ENCODE peak calls at places on chromosomes 13 and 19, in six cellular contexts. J is SJSA1; C is uterus; W is dorsolateral prefrontal cortex; L is cardiac muscle cell; Q is naive thymus-derived CD4-positive, alpha-beta T cell. U is an unnamed sample.
A peak's percentile ranks its signal among the peaks of the same experiment; 100 is the strongest.

GRCh38 chr13:55244991-55245644 is 1895.6 kb upstream of the PRR20A start:
- DNase-seq in J (no peak), C (no peak), W (no peak), L (no peak), Q (no peak), U (no peak)

GRCh38 chr13:34867590-34867989 is 74.5 kb upstream of the NBEA start:
- DNase-seq in J (no peak), C (no peak), W (no peak), L (peak; percentile 31), Q (no peak), U (no peak)

GRCh38 chr19:16233836-16234551 is 36.3 kb downstream of the AP1M1 start:
- DNase-seq in J (no peak), C (no peak), W (no peak), L (peak; percentile 18), Q (no peak), U (no peak)

GRCh38 chr13:46804391-46804815 is 7.4 kb upstream of the ESD start:
- DNase-seq in J (peak; percentile 74), C (no peak), W (no peak), L (peak; percentile 72), Q (no peak), U (no peak)

GRCh38 chr13:78192721-78193120 is 274.1 kb upstream of the EDNRB start:
- DNase-seq in J (no peak), C (no peak), W (no peak), L (no peak), Q (no peak), U (no peak)

GRCh38 chr19:8396563-8397203 is 6.5 kb downstream of the RAB11B start:
- DNase-seq in J (peak; percentile 83), C (peak; percentile 49), W (peak; percentile 78), L (peak; percentile 70), Q (peak; percentile 57), U (peak; percentile 64)

GRCh38 chr19:37165635-37166034 is 6.9 kb downstream of the ZNF585A start:
- DNase-seq in J (no peak), C (no peak), W (no peak), L (no peak), Q (no peak), U (no peak)

GRCh38 chr13:19632915-19633339 is 532 bp upstream of the MPHOSPH8 start:
- DNase-seq in J (no peak), C (no peak), W (no peak), L (no peak), Q (no peak), U (no peak)

GRCh38 chr19:16015805-16016173 is 60.5 kb upstream of the TPM4 start:
- DNase-seq in J (no peak), C (no peak), W (peak; percentile 22), L (no peak), Q (no peak), U (no peak)

GRCh38 chr19:7072541-7072940 is 3.0 kb downstream of the ZNF557 start:
- DNase-seq in J (no peak), C (no peak), W (no peak), L (no peak), Q (no peak), U (no peak)

GRCh38 chr19:15948223-15949058 is at the start of gene OR10H4:
- DNase-seq in J (no peak), C (no peak), W (no peak), L (no peak), Q (no peak), U (no peak)

GRCh38 chr13:35817642-35818576 is 313.3 kb downstream of the DCLK1 start:
- DNase-seq in J (no peak), C (no peak), W (no peak), L (no peak), Q (no peak), U (no peak)

GRCh38 chr13:19305434-19305833 is 123.8 kb upstream of the TUBA3C start:
- DNase-seq in J (no peak), C (no peak), W (no peak), L (no peak), Q (no peak), U (no peak)

GRCh38 chr19:5281588-5281987 is 59.0 kb downstream of the PTPRS start:
- DNase-seq in J (no peak), C (peak; percentile 64), W (no peak), L (peak; percentile 57), Q (no peak), U (no peak)

GRCh38 chr13:107374038-107374437 is 806.1 kb upstream of the ARGLU1 start:
- DNase-seq in J (no peak), C (no peak), W (no peak), L (no peak), Q (no peak), U (no peak)

GRCh38 chr19:3408996-3409345 is 42.6 kb downstream of the NFIC start:
- DNase-seq in J (no peak), C (no peak), W (no peak), L (no peak), Q (no peak), U (no peak)

GRCh38 chr19:3411636-3412035 is 45.3 kb downstream of the NFIC start:
- DNase-seq in J (no peak), C (no peak), W (no peak), L (no peak), Q (no peak), U (no peak)

GRCh38 chr19:3413796-3414327 is 47.5 kb downstream of the NFIC start:
- DNase-seq in J (no peak), C (no peak), W (no peak), L (no peak), Q (no peak), U (no peak)

GRCh38 chr19:3409346-3410064 is 43.1 kb downstream of the NFIC start:
- DNase-seq in J (no peak), C (peak; percentile 80), W (no peak), L (no peak), Q (no peak), U (peak; percentile 58)

DNA sequence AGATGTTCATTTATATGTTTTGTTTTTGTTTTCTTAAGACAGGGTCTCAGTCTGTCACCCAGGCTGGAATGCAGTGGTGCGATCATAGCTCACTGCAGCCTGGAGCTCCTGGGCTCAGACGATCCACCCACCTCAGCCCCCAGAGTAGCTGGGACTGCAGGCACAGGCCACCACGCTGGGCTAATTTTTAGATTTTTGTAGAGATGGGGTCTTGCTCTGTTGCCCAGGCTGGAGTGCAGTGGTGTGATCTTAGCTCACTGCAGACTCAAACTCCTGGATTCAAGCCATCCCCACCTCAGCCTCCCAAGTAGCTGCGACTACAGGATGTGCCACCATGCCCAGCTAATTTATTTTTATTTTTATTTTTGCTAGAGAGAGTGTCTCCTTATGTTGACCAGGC is 45.7 kb downstream of the NFIC start:
- DNase-seq in J (no peak), C (no peak), W (no peak), L (no peak), Q (no peak), U (no peak)
- H3K27ac ChIP-seq in J (no peak overlapping the region), C (peak overlapping the region; percentile 39), W (peak overlapping the region; percentile 100), L (no peak overlapping the region), Q (no peak overlapping the region), U (no peak overlapping the region)

DNA sequence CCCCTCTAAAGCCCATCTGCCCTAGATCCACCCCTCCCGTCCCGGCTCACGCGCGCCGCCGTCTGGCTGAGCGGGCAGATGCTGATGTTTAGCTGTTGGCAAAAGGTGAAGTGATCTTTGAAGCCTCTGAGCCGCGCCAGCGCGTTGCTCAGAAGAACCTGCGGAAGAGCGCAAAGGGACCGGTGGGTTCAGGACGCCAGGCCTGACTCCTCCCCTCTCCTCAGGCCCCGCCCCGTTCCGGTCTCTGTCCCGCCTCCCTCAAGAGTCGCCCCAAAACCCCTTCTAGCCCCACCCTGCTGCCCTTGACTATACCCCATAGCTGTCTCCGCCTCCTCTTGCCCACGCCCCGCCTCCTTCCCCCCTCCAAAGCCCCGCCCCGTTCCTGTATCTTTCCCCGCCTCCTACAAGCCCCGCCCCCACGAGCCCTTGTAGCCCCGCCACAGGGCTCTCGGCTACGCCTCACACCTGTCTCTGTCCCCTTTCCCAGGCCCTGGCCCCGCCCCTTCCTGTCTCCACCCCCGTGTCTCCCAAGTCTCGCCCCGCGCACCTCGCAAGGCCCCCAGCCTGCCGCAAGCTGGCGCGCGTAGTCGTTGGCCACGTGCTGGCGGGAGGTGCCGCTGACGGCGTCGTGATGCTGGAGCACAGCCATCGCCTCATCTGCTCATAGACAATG is 9.5 kb downstream of the MAN2B1 start:
- DNase-seq in J (no peak), C (no peak), W (no peak), L (no peak), Q (no peak), U (peak; percentile 35)
- H3K4me3 ChIP-seq in J (no peak overlapping the region), C (no peak overlapping the region), W (no peak overlapping the region), L (no peak overlapping the region), Q (no peak overlapping the region), U (no peak overlapping the region)

GRCh38 chr19:50417850-50418185 is 920 bp upstream of the SPIB start:
- DNase-seq in J (no peak), C (no peak), W (no peak), L (no peak), Q (no peak), U (no peak)

GRCh38 chr19:50419022-50419579 is 363 bp downstream of the SPIB start:
- DNase-seq in J (no peak), C (no peak), W (no peak), L (no peak), Q (no peak), U (no peak)

GRCh38 chr19:50417138-50417849 is 1.4 kb upstream of the SPIB start:
- DNase-seq in J (no peak), C (no peak), W (no peak), L (no peak), Q (no peak), U (peak; percentile 59)

GRCh38 chr19:50419580-50420035 is 870 bp downstream of the SPIB start:
- DNase-seq in J (no peak), C (no peak), W (no peak), L (no peak), Q (no peak), U (no peak)

DNA sequence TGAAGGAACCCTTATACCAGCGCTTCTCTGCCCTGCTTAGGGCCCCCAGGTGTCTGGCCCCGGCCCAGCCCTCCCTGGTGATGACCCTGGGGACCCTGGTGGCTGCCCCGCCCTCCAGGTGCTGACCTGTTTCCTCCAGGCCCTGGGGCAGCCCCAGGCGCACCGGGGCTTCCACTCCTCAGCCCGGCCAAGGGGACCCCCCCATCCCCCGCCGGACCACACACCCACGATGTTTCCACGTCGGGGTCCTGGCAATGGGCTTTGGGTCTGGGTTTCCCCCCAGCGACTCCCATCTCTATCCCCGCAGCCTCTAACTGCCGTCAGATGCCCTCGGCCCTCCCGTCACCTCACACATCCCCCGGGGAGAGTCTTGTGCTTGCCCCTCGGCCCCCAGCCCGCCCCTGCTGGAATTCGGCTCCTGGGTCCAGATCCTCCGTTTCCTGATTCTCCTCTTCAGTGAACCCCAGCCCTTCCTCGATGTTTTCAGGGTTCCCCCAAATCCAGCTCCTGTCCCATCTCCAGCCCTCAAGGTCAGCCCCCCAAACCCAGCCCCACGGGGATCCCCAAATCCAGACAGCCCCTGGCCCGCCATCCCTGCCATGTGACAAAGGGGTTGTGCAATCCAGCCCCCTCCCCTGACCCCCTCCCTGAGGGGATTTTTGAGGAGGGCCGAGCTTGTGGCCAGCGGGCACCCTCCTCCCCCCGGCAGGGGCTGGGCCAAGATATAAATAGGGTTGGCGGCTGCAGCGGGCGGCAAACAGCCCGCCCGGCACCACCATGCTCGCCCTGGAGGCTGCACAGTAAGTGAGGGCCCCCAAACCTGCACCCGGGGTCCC is at the start of gene SPIB:
- DNase-seq in J (no peak), C (no peak), W (no peak), L (no peak), Q (no peak), U (no peak)
- H3K27ac ChIP-seq in J (no peak within 1 kb of the TSS), C (no peak within 1 kb of the TSS), W (no peak within 1 kb of the TSS), L (no peak within 1 kb of the TSS), Q (no peak within 1 kb of the TSS), U (no peak within 1 kb of the TSS)

DNA sequence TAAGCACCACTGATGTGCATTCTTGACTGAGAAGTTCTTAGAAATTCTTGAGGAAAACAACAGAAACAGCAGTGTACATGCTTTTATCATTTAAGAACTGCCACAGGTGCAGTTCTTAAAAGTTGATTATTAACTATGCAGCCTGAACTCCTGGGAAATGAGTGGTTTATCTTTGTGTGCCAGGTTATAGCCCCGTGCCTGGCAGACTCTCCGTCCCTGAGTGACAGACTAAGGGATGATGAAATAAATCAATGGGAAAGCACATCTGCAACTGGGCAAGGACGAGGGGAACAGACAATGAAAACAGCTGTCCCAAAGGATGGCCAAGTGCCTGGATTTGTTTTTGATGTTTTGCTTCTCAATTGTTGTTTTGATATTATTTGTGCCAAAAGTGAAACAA is 84.4 kb upstream of the SPATA13 start:
- DNase-seq in J (no peak), C (no peak), W (peak; percentile 50), L (no peak), Q (no peak), U (no peak)
- H3K4me3 ChIP-seq in J (no peak overlapping the region), C (no peak overlapping the region), W (no peak overlapping the region), L (no peak overlapping the region), Q (no peak overlapping the region), U (peak overlapping the region; percentile 23)